ENCODE peak calls at places on chromosome 9, in eight cellular contexts. Y is germinal center; D is CD8-positive, alpha-beta memory T cell; X is transverse colon; S is endodermal cell; H is erythroblast; T is WTC11; A is substantia nigra. O is an unnamed sample.

GRCh38 chr9:131289301-131290038 is at the start of gene PLPP7:
- DNase-seq in S (peak), D (no peak), X (peak), A (peak), H (peak), T (peak), Y (no peak), O (peak)

GRCh38 chr9:136538599-136539426 is 7.0 kb downstream of the NOTCH1 start:
- DNase-seq in S (no peak), Y (peak), A (no peak), D (peak), T (no peak), X (peak), H (no peak), O (peak)

GRCh38 chr9:3794005-3794404 is 268.2 kb upstream of the RFX3 start:
- DNase-seq in D (no peak), X (no peak), S (no peak), A (no peak), H (no peak), T (no peak), Y (no peak), O (no peak)

GRCh38 chr9:35690447-35691324 is 961 bp upstream of the TPM2 start:
- DNase-seq in X (peak), D (peak), T (peak), H (peak), S (peak), Y (peak), A (peak), O (peak)

GRCh38 chr9:37966443-37967271 is 62.7 kb upstream of the SLC25A51 start:
- DNase-seq in A (no peak), S (no peak), T (no peak), Y (no peak), X (peak), H (no peak), D (no peak), O (peak)

GRCh38 chr9:35603506-35603985 is 1.5 kb upstream of the TESK1 start:
- DNase-seq in H (no peak), X (peak), T (no peak), A (peak), D (no peak), S (no peak), Y (no peak), O (peak)

GRCh38 chr9:103649086-103649485 is 445.0 kb upstream of the SMC2 start:
- DNase-seq in H (no peak), A (no peak), X (no peak), Y (no peak), T (no peak), S (no peak), D (no peak), O (no peak)

GRCh38 chr9:121686930-121687541 is 35.6 kb downstream of the DAB2IP start:
- DNase-seq in T (peak), X (peak), A (peak), S (peak), H (peak), Y (peak), D (peak), O (peak)